ENCODE peak calls at places on chromosomes 6 and 20, in four cellular contexts. One of them, this sample, is unnamed. For H3K27me3, the result is how much of the 10 kb centered on the place peaks cover.

GRCh38 chr6:166614589-166614988 is 12.5 kb downstream of the RPS6KA2 start:
- DNase-seq in SJSA1: no peak
- DNase-seq in neuronal stem cell: no peak
- DNase-seq in tibial nerve: no peak
- DNase-seq in this sample: no peak

GRCh38 chr6:91079939-91080338 is 493.1 kb upstream of the MAP3K7 start:
- DNase-seq in neuronal stem cell: no peak
- DNase-seq in SJSA1: no peak
- DNase-seq in tibial nerve: no peak
- DNase-seq in this sample: no peak

GRCh38 chr20:14193885-14194284 is 143.5 kb downstream of the FLRT3 start:
- DNase-seq in neuronal stem cell: no peak
- DNase-seq in tibial nerve: no peak
- DNase-seq in SJSA1: no peak
- DNase-seq in this sample: no peak

GRCh38 chr6:112087916-112088315 is 525 bp downstream of the FAM229B start:
- DNase-seq in neuronal stem cell: peak
- DNase-seq in SJSA1: no peak
- DNase-seq in tibial nerve: no peak
- DNase-seq in this sample: no peak

GRCh38 chr6:40774932-40775331 is 187.8 kb upstream of the LRFN2 start:
- DNase-seq in SJSA1: no peak
- DNase-seq in tibial nerve: no peak
- DNase-seq in neuronal stem cell: no peak
- DNase-seq in this sample: no peak

GRCh38 chr20:40513010-40513409 is 176.0 kb downstream of the MAFB start:
- DNase-seq in neuronal stem cell: no peak
- DNase-seq in tibial nerve: no peak
- DNase-seq in SJSA1: no peak
- DNase-seq in this sample: no peak

GRCh38 chr20:430091-430999 is 22.2 kb downstream of the RBCK1 start:
- DNase-seq in neuronal stem cell: no peak
- DNase-seq in tibial nerve: no peak
- DNase-seq in SJSA1: no peak
- DNase-seq in this sample: no peak

GRCh38 chr6:14442250-14442649 is 324.7 kb downstream of the CD83 start:
- DNase-seq in neuronal stem cell: no peak
- DNase-seq in SJSA1: no peak
- DNase-seq in tibial nerve: no peak
- DNase-seq in this sample: no peak

GRCh38 chr6:107820571-107821261 is 3.4 kb downstream of the SCML4 start:
- DNase-seq in neuronal stem cell: no peak
- DNase-seq in SJSA1: peak
- DNase-seq in tibial nerve: no peak
- DNase-seq in this sample: no peak

GRCh38 chr6:149334682-149335160 is 17.2 kb downstream of the TAB2 start:
- DNase-seq in neuronal stem cell: no peak
- DNase-seq in tibial nerve: no peak
- DNase-seq in SJSA1: peak
- DNase-seq in this sample: no peak

DNA sequence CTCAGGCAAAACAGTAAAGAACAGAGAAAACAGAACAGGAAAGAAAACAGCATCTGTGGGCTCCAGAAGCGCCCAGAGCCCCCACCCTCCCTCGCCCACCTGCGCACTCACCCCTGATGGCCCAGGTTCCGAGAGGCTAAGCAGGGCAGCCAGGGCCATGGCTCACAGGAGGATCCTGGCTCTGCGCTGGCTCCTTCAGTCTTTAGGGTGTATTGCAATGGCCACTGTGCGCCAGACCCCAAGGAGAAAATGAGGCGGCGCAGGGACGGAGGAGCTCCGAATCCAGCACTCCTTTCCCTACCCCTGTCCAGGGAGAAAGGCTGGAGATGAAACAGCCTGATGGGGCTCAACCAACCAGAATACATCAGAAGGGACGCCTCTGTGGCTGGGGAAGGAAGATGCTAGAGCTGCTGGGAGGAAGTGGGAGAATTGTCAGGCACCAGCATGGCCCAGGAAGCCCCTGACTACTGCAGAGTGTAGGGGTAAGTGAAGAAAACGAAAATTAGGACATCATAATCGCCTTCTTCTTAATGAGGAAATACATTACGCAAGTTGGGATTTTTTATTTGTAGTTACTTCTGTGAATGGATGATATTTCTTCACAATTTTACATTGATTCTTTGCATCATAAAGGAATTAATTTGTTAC is 49.0 kb downstream of the COL11A2 start:
- DNase-seq in SJSA1: no peak
- DNase-seq in neuronal stem cell: no peak
- DNase-seq in tibial nerve: no peak
- DNase-seq in this sample: no peak
- H3K27me3 ChIP-seq in SJSA1: under half
- H3K27me3 ChIP-seq in neuronal stem cell: under half
- H3K27me3 ChIP-seq in tibial nerve: under half
- H3K27me3 ChIP-seq in this sample: under half

GRCh38 chr6:131730264-131730663 is 19.4 kb upstream of the CTAGE9 start:
- DNase-seq in neuronal stem cell: no peak
- DNase-seq in SJSA1: no peak
- DNase-seq in tibial nerve: no peak
- DNase-seq in this sample: no peak
- H3K27ac ChIP-seq in neuronal stem cell: no peak
- H3K27ac ChIP-seq in SJSA1: no peak
- H3K27ac ChIP-seq in tibial nerve: no peak
- H3K27ac ChIP-seq in this sample: no peak

DNA sequence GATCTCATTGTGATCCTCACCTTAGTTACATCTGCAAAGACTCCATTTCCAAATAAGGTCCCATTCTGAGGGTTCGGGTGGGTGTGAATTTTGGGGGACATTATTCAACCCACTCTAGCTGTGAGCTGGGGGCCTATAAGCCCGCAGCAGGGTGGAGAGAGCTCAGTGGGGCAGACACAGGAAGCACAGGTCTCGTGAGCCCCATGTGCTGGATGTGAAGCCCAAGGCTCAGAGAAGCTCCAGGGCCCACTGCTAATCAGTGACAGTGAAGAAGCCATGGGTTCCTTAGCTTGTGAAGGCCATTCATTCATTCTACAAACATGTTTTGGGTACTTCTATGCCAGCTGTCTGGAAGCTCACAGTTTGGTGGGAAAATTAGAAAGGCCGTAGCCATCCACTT is 47.5 kb downstream of the CHMP4B start:
- DNase-seq in neuronal stem cell: no peak
- DNase-seq in SJSA1: no peak
- DNase-seq in tibial nerve: no peak
- DNase-seq in this sample: no peak
- H3K4me3 ChIP-seq in neuronal stem cell: no peak
- H3K4me3 ChIP-seq in SJSA1: no peak
- H3K4me3 ChIP-seq in tibial nerve: no peak
- H3K4me3 ChIP-seq in this sample: no peak

GRCh38 chr6:12878741-12879140 is 162.2 kb downstream of the PHACTR1 start:
- DNase-seq in neuronal stem cell: no peak
- DNase-seq in SJSA1: no peak
- DNase-seq in tibial nerve: no peak
- DNase-seq in this sample: no peak
- H3K27me3 ChIP-seq in neuronal stem cell: under half
- H3K27me3 ChIP-seq in SJSA1: under half
- H3K27me3 ChIP-seq in tibial nerve: under half
- H3K27me3 ChIP-seq in this sample: under half

GRCh38 chr6:136550045-136550329 is 235 bp downstream of the MAP7 start:
- DNase-seq in neuronal stem cell: no peak
- DNase-seq in tibial nerve: no peak
- DNase-seq in SJSA1: no peak
- DNase-seq in this sample: no peak
- H3K27ac ChIP-seq in neuronal stem cell: no peak
- H3K27ac ChIP-seq in tibial nerve: no peak
- H3K27ac ChIP-seq in SJSA1: no peak
- H3K27ac ChIP-seq in this sample: peak

GRCh38 chr6:4023240-4023639 is 55.7 kb downstream of the FAM217A start:
- DNase-seq in SJSA1: no peak
- DNase-seq in tibial nerve: no peak
- DNase-seq in neuronal stem cell: no peak
- DNase-seq in this sample: no peak
- H3K4me3 ChIP-seq in SJSA1: no peak
- H3K4me3 ChIP-seq in tibial nerve: no peak
- H3K4me3 ChIP-seq in neuronal stem cell: no peak
- H3K4me3 ChIP-seq in this sample: no peak

GRCh38 chr20:59690976-59691375 is 86.6 kb downstream of the PHACTR3 start:
- DNase-seq in tibial nerve: no peak
- DNase-seq in neuronal stem cell: no peak
- DNase-seq in SJSA1: no peak
- DNase-seq in this sample: no peak
- H3K27me3 ChIP-seq in tibial nerve: under half
- H3K27me3 ChIP-seq in neuronal stem cell: under half
- H3K27me3 ChIP-seq in SJSA1: under half
- H3K27me3 ChIP-seq in this sample: under half

DNA sequence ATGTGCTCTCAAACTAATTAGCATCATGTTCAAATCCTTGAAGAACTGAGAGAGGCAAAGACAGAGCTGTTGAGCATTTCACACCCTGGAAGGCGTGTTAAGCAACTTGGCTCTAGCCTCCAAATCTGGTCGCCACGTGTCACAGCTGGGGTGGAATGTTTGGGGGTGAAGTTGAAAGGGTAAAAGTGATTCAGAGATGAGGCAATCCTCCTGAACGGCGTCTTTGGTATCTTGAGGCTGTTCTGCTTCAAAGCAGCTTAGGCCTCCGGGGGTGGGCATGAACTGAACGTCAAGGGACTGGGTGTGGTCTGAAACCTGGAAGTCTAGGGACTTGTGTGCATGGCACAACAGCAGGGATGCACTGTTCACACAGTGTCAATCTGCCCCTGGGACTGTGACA is 62.3 kb downstream of the TRAM2 start:
- DNase-seq in tibial nerve: peak
- DNase-seq in neuronal stem cell: no peak
- DNase-seq in SJSA1: no peak
- DNase-seq in this sample: no peak
- H3K27ac ChIP-seq in tibial nerve: peak
- H3K27ac ChIP-seq in neuronal stem cell: no peak
- H3K27ac ChIP-seq in SJSA1: peak
- H3K27ac ChIP-seq in this sample: peak

This sample was measured in dorsolateral prefrontal cortex.